ENCODE peak calls at places on chromosomes 1 and 21, in nine cellular contexts. Z is HCT116, H is MM.1S, K is GM23248, P is PC-3, Y is hepatocyte, F is OCI-LY7, X is GM23338, V is SK-N-SH. B is an unnamed sample.

GRCh38 chr1:227994632-227995300 is 12.0 kb upstream of the WNT3A start:
- DNase-seq in H (no peak), Y (peak; percentile 2), K (no peak), F (no peak), Z (no peak), V (no peak), P (no peak), X (no peak), B (no peak)

GRCh38 chr1:9588551-9589143 is at the start of gene TMEM201:
- DNase-seq in X (peak; percentile 93), Y (peak; percentile 97), P (peak; percentile 95), H (peak; percentile 94), Z (peak; percentile 76), K (peak; percentile 97), F (peak; percentile 95), V (peak; percentile 98), B (peak; percentile 97)

GRCh38 chr1:96559707-96560588 is 161.6 kb upstream of the PTBP2 start:
- DNase-seq in Y (no peak), K (peak; percentile 97), H (no peak), X (peak; percentile 87), P (peak; percentile 81), V (no peak), Z (no peak), F (no peak), B (no peak)

GRCh38 chr1:67429528-67430357 is 459 bp downstream of the SERBP1 start:
- DNase-seq in V (peak; percentile 38), P (peak; percentile 27), Y (peak; percentile 44), H (peak; percentile 38), Z (no peak), K (peak; percentile 73), X (peak; percentile 29), F (peak; percentile 44), B (peak; percentile 56)

GRCh38 chr1:151326619-151327222 is 495 bp downstream of the PI4KB start:
- DNase-seq in V (peak; percentile 69), Y (peak; percentile 60), P (peak; percentile 33), K (peak; percentile 81), F (peak; percentile 63), Z (no peak), X (peak; percentile 71), H (peak; percentile 70), B (no peak)

GRCh38 chr1:183609313-183609712 is 19.1 kb upstream of the NCF2 start:
- DNase-seq in V (peak; percentile 49), P (peak; percentile 68), X (peak; percentile 31), F (peak; percentile 43), K (peak; percentile 94), Y (peak; percentile 39), H (no peak), Z (no peak), B (peak; percentile 17)

GRCh38 chr1:91727763-91728162 is 158.2 kb downstream of the TGFBR3 start:
- DNase-seq in Y (no peak), V (no peak), P (no peak), Z (no peak), K (no peak), F (no peak), X (no peak), H (no peak), B (no peak)

GRCh38 chr21:32347351-32347750 is 45.5 kb downstream of the URB1 start:
- DNase-seq in Z (no peak), H (no peak), K (no peak), F (no peak), X (no peak), V (no peak), Y (no peak), P (no peak), B (no peak)

GRCh38 chr1:1087351-1088035 is 13.4 kb upstream of the RNF223 start:
- DNase-seq in F (no peak), Y (no peak), X (no peak), H (no peak), K (no peak), V (peak; percentile 18), Z (no peak), P (no peak), B (no peak)

GRCh38 chr1:147527941-147528936 is 13.1 kb upstream of the BCL9 start:
- DNase-seq in V (no peak), P (no peak), Z (no peak), Y (no peak), X (no peak), K (no peak), H (no peak), F (no peak), B (no peak)

GRCh38 chr1:223216074-223216473 is 73.0 kb upstream of the TLR5 start:
- DNase-seq in H (no peak), Z (no peak), K (no peak), P (no peak), V (no peak), Y (no peak), F (no peak), X (no peak), B (no peak)

GRCh38 chr21:41080485-41080884 is 87.5 kb upstream of the BACE2 start:
- DNase-seq in P (no peak), K (no peak), Y (no peak), X (no peak), F (no peak), H (no peak), V (no peak), Z (no peak), B (no peak)

GRCh38 chr1:98931134-98931835 is 73.4 kb downstream of the PLPPR5 start:
- DNase-seq in H (no peak), X (no peak), F (no peak), K (no peak), P (no peak), Z (no peak), V (no peak), Y (no peak), B (no peak)

GRCh38 chr21:16082038-16082816 is 352.4 kb downstream of the USP25 start:
- DNase-seq in V (no peak), H (peak; percentile 50), Z (no peak), K (peak; percentile 72), P (peak; percentile 60), Y (peak; percentile 21), F (peak; percentile 43), X (peak; percentile 47), B (peak; percentile 29)

DNA sequence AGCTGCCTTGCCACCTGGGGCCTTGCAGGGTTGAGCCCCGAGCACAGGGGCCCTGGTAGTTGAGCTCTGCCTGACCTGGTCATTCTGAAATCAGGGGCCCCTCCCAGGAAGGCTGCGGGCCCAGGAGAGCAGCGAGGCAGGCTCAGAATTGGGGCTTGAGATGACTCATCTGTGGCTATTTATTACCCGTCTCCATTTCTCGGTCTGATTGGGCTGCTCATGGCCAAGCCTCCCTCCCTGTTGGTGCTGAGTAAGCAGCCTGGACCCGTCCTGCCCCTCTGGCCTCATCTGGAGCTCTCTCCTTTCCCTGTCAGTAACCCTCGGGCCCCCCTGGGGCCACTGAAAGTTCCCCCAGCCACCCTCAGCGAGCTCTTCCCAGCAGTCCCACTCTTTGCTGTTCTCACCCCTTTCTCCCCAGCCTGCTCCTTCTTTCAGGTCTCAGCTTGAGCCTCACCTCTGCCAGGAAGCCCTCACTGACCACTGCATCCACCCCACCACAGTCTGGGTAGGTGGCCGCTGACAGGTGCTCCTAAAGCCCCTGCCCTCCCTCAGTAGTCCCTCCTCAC is 11.0 kb upstream of the TNFRSF8 start:
- DNase-seq in Z (peak; percentile 65), F (no peak), Y (peak; percentile 85), V (no peak), H (peak; percentile 94), X (no peak), K (peak; percentile 95), P (peak; percentile 80), B (no peak)
- TF ChIP-seq EZH2phosphoT487 in Z (no peak), F (no peak), Y (no peak), V (no peak), H (no peak), X (no peak), K (no peak), P (no peak), B (no peak)

GRCh38 chr1:58162952-58163550 is 383.5 kb downstream of the OMA1 start:
- DNase-seq in V (peak; percentile 41), K (peak; percentile 80), Y (peak; percentile 87), F (peak; percentile 22), X (peak; percentile 92), H (peak; percentile 28), Z (peak; percentile 47), P (peak; percentile 66), B (peak; percentile 88)
- TF ChIP-seq EZH2phosphoT487 in V (no peak), K (no peak), Y (no peak), F (no peak), X (no peak), H (no peak), Z (no peak), P (no peak), B (no peak)

GRCh38 chr1:3077081-3077480 is 8.1 kb downstream of the PRDM16 start:
- DNase-seq in V (no peak), K (no peak), F (no peak), Z (no peak), H (no peak), Y (no peak), P (no peak), X (no peak), B (no peak)
- TF ChIP-seq EZH2phosphoT487 in V (no peak), K (no peak), F (no peak), Z (no peak), H (no peak), Y (no peak), P (no peak), X (no peak), B (no peak)

DNA sequence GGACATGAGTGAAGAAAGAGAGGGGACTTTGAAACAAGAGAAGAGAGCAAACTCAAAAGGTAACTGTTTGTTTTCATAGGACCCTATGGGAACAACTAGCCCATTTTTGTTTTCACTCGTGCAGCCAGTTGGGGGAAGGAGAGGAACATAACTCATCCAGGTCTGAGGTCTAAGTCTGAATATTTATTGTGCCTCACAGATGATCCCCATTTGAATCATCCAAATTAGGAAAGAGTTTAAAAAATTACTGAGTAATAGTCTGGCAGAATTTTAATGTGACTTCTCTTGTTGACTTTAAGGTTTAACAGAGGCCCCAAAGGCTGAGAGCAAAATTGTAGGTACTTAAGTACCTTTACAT is 10.4 kb upstream of the TSPAN2 start:
- DNase-seq in V (no peak), F (no peak), H (no peak), P (peak; percentile 89), Y (no peak), K (peak; percentile 85), Z (no peak), X (no peak), B (no peak)
- TF ChIP-seq EZH2phosphoT487 in V (no peak), F (no peak), H (no peak), P (no peak), Y (no peak), K (no peak), Z (no peak), X (no peak), B (no peak)

GRCh38 chr1:208990456-208990855 is 593.1 kb upstream of the CAMK1G start:
- DNase-seq in H (no peak), V (no peak), X (no peak), F (no peak), Z (no peak), Y (no peak), K (no peak), P (no peak), B (no peak)

GRCh38 chr1:208985231-208985630 is 598.3 kb upstream of the CAMK1G start:
- DNase-seq in P (peak; percentile 88), H (no peak), K (no peak), Z (no peak), Y (no peak), V (no peak), F (no peak), X (no peak), B (no peak)

DNA sequence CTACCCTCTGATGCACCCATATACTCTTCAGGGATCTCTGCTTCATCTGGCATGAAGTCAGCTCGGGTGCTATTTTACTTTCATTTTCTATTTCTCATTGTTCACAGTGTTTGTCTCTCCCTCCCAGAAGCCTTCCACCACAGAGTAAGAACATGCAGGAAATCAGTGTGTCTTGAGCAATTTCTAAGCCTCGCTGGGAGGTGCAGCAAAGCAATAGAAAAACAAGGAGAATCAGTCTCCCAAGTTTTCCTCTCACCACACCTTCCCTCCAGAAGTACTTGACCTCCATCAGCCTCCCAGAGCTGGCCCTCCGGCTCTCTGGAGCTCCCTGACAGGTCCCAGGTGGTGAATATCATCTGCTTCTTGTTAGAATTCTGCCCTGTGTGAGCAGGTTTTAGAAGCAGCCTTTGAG is 594.7 kb upstream of the CAMK1G start:
- DNase-seq in Y (peak; percentile 43), V (peak; percentile 35), X (no peak), F (peak; percentile 13), P (peak; percentile 62), Z (no peak), K (peak; percentile 58), H (peak; percentile 93), B (no peak)
- TF ChIP-seq EZH2phosphoT487 in Y (no peak), V (no peak), X (no peak), F (no peak), P (no peak), Z (no peak), K (no peak), H (no peak), B (no peak)

B was measured in neural progenitor cell.